ENCODE peak calls at places on chromosomes 11 and 22, in four cellular contexts. One of them, this sample, is unnamed.

GRCh38 chr22:26143801-26144325 is 25.4 kb upstream of the SEZ6L start:
- DNase-seq in CD4-positive, alpha-beta T cell: no peak
- DNase-seq in heart right ventricle: no peak
- DNase-seq in cardiac muscle cell: no peak
- DNase-seq in this sample: no peak

GRCh38 chr11:9787260-9787659 is 123.4 kb downstream of the SWAP70 start:
- DNase-seq in CD4-positive, alpha-beta T cell: no peak
- DNase-seq in cardiac muscle cell: no peak
- DNase-seq in heart right ventricle: no peak
- DNase-seq in this sample: no peak

GRCh38 chr11:65613091-65613928 is 711 bp downstream of the MAP3K11 start:
- DNase-seq in CD4-positive, alpha-beta T cell: no peak
- DNase-seq in cardiac muscle cell: peak
- DNase-seq in heart right ventricle: no peak
- DNase-seq in this sample: no peak

GRCh38 chr11:129738242-129738641 is 77.4 kb upstream of the TMEM45B start:
- DNase-seq in cardiac muscle cell: no peak
- DNase-seq in CD4-positive, alpha-beta T cell: no peak
- DNase-seq in heart right ventricle: no peak
- DNase-seq in this sample: no peak

GRCh38 chr11:97060184-97060583 is 670.4 kb downstream of the JRKL start:
- DNase-seq in CD4-positive, alpha-beta T cell: no peak
- DNase-seq in heart right ventricle: no peak
- DNase-seq in cardiac muscle cell: no peak
- DNase-seq in this sample: no peak

GRCh38 chr11:93368022-93368421 is 37.5 kb downstream of the DEUP1 start:
- DNase-seq in heart right ventricle: no peak
- DNase-seq in cardiac muscle cell: no peak
- DNase-seq in CD4-positive, alpha-beta T cell: no peak
- DNase-seq in this sample: no peak

GRCh38 chr22:37189011-37189466 is 992 bp upstream of the C1QTNF6 start:
- DNase-seq in cardiac muscle cell: no peak
- DNase-seq in CD4-positive, alpha-beta T cell: no peak
- DNase-seq in heart right ventricle: no peak
- DNase-seq in this sample: no peak

GRCh38 chr11:57798905-57799559 is 37.4 kb downstream of the CTNND1 start:
- DNase-seq in CD4-positive, alpha-beta T cell: no peak
- DNase-seq in cardiac muscle cell: no peak
- DNase-seq in heart right ventricle: peak
- DNase-seq in this sample: no peak

GRCh38 chr11:32960553-32961164 is 55.0 kb upstream of the DEPDC7 start:
- DNase-seq in cardiac muscle cell: peak
- DNase-seq in heart right ventricle: no peak
- DNase-seq in CD4-positive, alpha-beta T cell: no peak
- DNase-seq in this sample: no peak

GRCh38 chr11:104352036-104352435 is 188.1 kb upstream of the PDGFD start:
- DNase-seq in cardiac muscle cell: no peak
- DNase-seq in CD4-positive, alpha-beta T cell: no peak
- DNase-seq in heart right ventricle: no peak
- DNase-seq in this sample: no peak

GRCh38 chr11:129814244-129814992 is 1.2 kb upstream of the TMEM45B start:
- DNase-seq in CD4-positive, alpha-beta T cell: peak
- DNase-seq in heart right ventricle: no peak
- DNase-seq in cardiac muscle cell: no peak
- DNase-seq in this sample: no peak

GRCh38 chr11:3167143-3168119 is 2.3 kb upstream of the OSBPL5 start:
- DNase-seq in cardiac muscle cell: peak
- DNase-seq in CD4-positive, alpha-beta T cell: no peak
- DNase-seq in heart right ventricle: no peak
- DNase-seq in this sample: no peak

GRCh38 chr11:846496-847098 is 3.9 kb downstream of the TSPAN4 start:
- DNase-seq in heart right ventricle: no peak
- DNase-seq in CD4-positive, alpha-beta T cell: no peak
- DNase-seq in cardiac muscle cell: no peak
- DNase-seq in this sample: no peak

GRCh38 chr11:17722000-17722643 is 2.8 kb downstream of the MYOD1 start:
- DNase-seq in heart right ventricle: no peak
- DNase-seq in cardiac muscle cell: no peak
- DNase-seq in CD4-positive, alpha-beta T cell: no peak
- DNase-seq in this sample: no peak

GRCh38 chr22:39242809-39243442 is 1.9 kb downstream of the PDGFB start:
- DNase-seq in heart right ventricle: no peak
- DNase-seq in CD4-positive, alpha-beta T cell: peak
- DNase-seq in cardiac muscle cell: no peak
- DNase-seq in this sample: no peak

GRCh38 chr22:47654922-47655451 is 892.5 kb downstream of the TBC1D22A start:
- DNase-seq in heart right ventricle: no peak
- DNase-seq in CD4-positive, alpha-beta T cell: no peak
- DNase-seq in cardiac muscle cell: no peak
- DNase-seq in this sample: no peak

GRCh38 chr22:24695958-24696511 is 78.5 kb downstream of the PIWIL3 start:
- DNase-seq in CD4-positive, alpha-beta T cell: no peak
- DNase-seq in heart right ventricle: peak
- DNase-seq in cardiac muscle cell: peak
- DNase-seq in this sample: no peak

GRCh38 chr11:59403546-59403945 is 22.7 kb downstream of the OR5A2 start:
- DNase-seq in cardiac muscle cell: no peak
- DNase-seq in CD4-positive, alpha-beta T cell: no peak
- DNase-seq in heart right ventricle: no peak
- DNase-seq in this sample: no peak
- TF ChIP-seq CTCF in cardiac muscle cell: no peak
- TF ChIP-seq CTCF in CD4-positive, alpha-beta T cell: no peak
- TF ChIP-seq CTCF in heart right ventricle: no peak
- TF ChIP-seq CTCF in this sample: no peak

GRCh38 chr11:4991066-4991465 is 3.6 kb upstream of the OR51L1 start:
- DNase-seq in cardiac muscle cell: no peak
- DNase-seq in CD4-positive, alpha-beta T cell: no peak
- DNase-seq in heart right ventricle: no peak
- DNase-seq in this sample: no peak
- TF ChIP-seq CTCF in cardiac muscle cell: peak
- TF ChIP-seq CTCF in CD4-positive, alpha-beta T cell: no peak
- TF ChIP-seq CTCF in heart right ventricle: no peak
- TF ChIP-seq CTCF in this sample: peak

GRCh38 chr11:71992331-71992730 is 6.4 kb upstream of the IL18BP start:
- DNase-seq in CD4-positive, alpha-beta T cell: no peak
- DNase-seq in cardiac muscle cell: no peak
- DNase-seq in heart right ventricle: no peak
- DNase-seq in this sample: no peak
- TF ChIP-seq CTCF in CD4-positive, alpha-beta T cell: no peak
- TF ChIP-seq CTCF in cardiac muscle cell: no peak
- TF ChIP-seq CTCF in heart right ventricle: no peak
- TF ChIP-seq CTCF in this sample: no peak

GRCh38 chr11:28675183-28675582 is 567.0 kb downstream of the METTL15 start:
- DNase-seq in CD4-positive, alpha-beta T cell: no peak
- DNase-seq in cardiac muscle cell: no peak
- DNase-seq in heart right ventricle: no peak
- DNase-seq in this sample: no peak

GRCh38 chr11:28673687-28674431 is 565.7 kb downstream of the METTL15 start:
- DNase-seq in cardiac muscle cell: no peak
- DNase-seq in heart right ventricle: no peak
- DNase-seq in CD4-positive, alpha-beta T cell: no peak
- DNase-seq in this sample: no peak

GRCh38 chr11:28677719-28678118 is 569.5 kb downstream of the METTL15 start:
- DNase-seq in cardiac muscle cell: no peak
- DNase-seq in CD4-positive, alpha-beta T cell: no peak
- DNase-seq in heart right ventricle: no peak
- DNase-seq in this sample: no peak

GRCh38 chr11:28671326-28671725 is 563.1 kb downstream of the METTL15 start:
- DNase-seq in CD4-positive, alpha-beta T cell: no peak
- DNase-seq in heart right ventricle: no peak
- DNase-seq in cardiac muscle cell: no peak
- DNase-seq in this sample: no peak

GRCh38 chr11:28674432-28675076 is 566.4 kb downstream of the METTL15 start:
- DNase-seq in heart right ventricle: no peak
- DNase-seq in cardiac muscle cell: peak
- DNase-seq in CD4-positive, alpha-beta T cell: no peak
- DNase-seq in this sample: no peak
- TF ChIP-seq CTCF in heart right ventricle: peak
- TF ChIP-seq CTCF in cardiac muscle cell: peak
- TF ChIP-seq CTCF in CD4-positive, alpha-beta T cell: no peak
- TF ChIP-seq CTCF in this sample: peak

GRCh38 chr11:67539588-67539987 is 16.3 kb upstream of the CABP2 start:
- DNase-seq in heart right ventricle: no peak
- DNase-seq in cardiac muscle cell: no peak
- DNase-seq in CD4-positive, alpha-beta T cell: no peak
- DNase-seq in this sample: no peak

GRCh38 chr11:67538823-67539505 is 15.7 kb upstream of the CABP2 start:
- DNase-seq in heart right ventricle: no peak
- DNase-seq in cardiac muscle cell: no peak
- DNase-seq in CD4-positive, alpha-beta T cell: no peak
- DNase-seq in this sample: no peak

GRCh38 chr11:67542169-67542568 is 18.9 kb upstream of the CABP2 start:
- DNase-seq in CD4-positive, alpha-beta T cell: no peak
- DNase-seq in cardiac muscle cell: no peak
- DNase-seq in heart right ventricle: no peak
- DNase-seq in this sample: no peak

GRCh38 chr11:67542971-67543370 is 19.7 kb upstream of the CABP2 start:
- DNase-seq in heart right ventricle: no peak
- DNase-seq in cardiac muscle cell: no peak
- DNase-seq in CD4-positive, alpha-beta T cell: no peak
- DNase-seq in this sample: no peak

DNA sequence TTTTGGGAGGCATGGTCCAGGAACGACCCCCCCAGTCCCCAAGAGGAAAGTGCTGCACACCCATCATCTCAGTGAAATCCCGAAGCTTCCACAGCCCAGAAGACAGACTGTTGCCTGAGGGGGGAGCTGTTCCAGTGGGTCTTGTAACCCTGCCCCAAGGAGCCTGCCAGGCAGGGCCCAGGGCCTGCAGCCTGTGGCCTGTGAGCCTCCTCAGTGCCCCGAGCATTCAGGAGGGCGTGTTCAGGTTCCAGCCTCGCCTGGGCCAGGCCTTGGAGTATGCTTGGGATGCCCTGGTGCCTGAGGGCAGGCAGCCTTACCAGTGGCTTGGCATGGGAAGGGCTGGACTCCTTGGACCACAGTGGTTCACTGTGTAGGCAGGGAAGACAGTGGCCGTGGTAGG is 18.0 kb upstream of the CABP2 start:
- DNase-seq in heart right ventricle: no peak
- DNase-seq in CD4-positive, alpha-beta T cell: no peak
- DNase-seq in cardiac muscle cell: no peak
- DNase-seq in this sample: no peak
- TF ChIP-seq CTCF in heart right ventricle: no peak
- TF ChIP-seq CTCF in CD4-positive, alpha-beta T cell: no peak
- TF ChIP-seq CTCF in cardiac muscle cell: no peak
- TF ChIP-seq CTCF in this sample: no peak

GRCh38 chr11:27213232-27213660 is 149.8 kb downstream of the CCDC34 start:
- DNase-seq in heart right ventricle: peak
- DNase-seq in cardiac muscle cell: peak
- DNase-seq in CD4-positive, alpha-beta T cell: no peak
- DNase-seq in this sample: no peak

GRCh38 chr11:27212248-27212780 is 150.7 kb downstream of the CCDC34 start:
- DNase-seq in CD4-positive, alpha-beta T cell: no peak
- DNase-seq in heart right ventricle: no peak
- DNase-seq in cardiac muscle cell: no peak
- DNase-seq in this sample: no peak

GRCh38 chr11:27209562-27210005 is 153.4 kb downstream of the CCDC34 start:
- DNase-seq in CD4-positive, alpha-beta T cell: no peak
- DNase-seq in heart right ventricle: peak
- DNase-seq in cardiac muscle cell: peak
- DNase-seq in this sample: no peak

GRCh38 chr11:27210509-27210908 is 152.5 kb downstream of the CCDC34 start:
- DNase-seq in heart right ventricle: no peak
- DNase-seq in cardiac muscle cell: no peak
- DNase-seq in CD4-positive, alpha-beta T cell: no peak
- DNase-seq in this sample: no peak

DNA sequence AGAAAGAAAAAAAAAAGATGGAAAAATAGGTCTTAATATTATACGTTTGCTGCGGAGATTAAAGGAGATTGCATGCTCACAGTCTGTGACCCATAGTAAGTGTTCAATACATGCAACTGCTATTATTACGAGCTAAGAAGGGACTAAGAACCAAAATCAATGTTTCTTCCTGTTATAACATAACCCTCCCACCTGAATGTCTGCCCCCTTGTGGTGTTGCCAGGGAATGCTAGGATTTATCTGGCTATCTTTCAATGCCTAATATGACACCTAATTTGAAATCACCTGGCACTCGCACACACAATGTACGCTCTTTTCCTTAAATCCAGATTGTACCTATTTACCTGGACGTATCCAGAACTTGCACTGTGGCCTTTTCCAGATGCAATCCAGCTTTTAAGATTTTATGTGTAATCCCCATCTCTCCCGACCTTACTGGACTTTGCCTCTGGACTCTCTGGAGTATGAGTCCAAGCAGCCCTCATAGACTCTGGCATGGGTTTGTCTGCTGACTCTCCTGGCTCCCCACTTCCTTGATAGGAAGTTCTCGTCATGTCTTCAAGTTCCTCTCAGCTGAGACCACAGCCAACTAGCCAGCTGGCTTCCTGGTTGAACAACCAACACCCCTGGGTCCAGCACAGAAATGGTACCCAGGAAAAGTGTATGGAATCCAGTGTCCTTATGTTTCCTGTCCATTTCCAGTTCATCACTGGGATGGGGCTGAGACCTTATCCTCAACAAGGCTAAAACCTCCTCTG is 151.5 kb downstream of the CCDC34 start:
- DNase-seq in heart right ventricle: no peak
- DNase-seq in cardiac muscle cell: no peak
- DNase-seq in CD4-positive, alpha-beta T cell: no peak
- DNase-seq in this sample: no peak
- TF ChIP-seq CTCF in heart right ventricle: peak
- TF ChIP-seq CTCF in cardiac muscle cell: peak
- TF ChIP-seq CTCF in CD4-positive, alpha-beta T cell: no peak
- TF ChIP-seq CTCF in this sample: peak

GRCh38 chr11:118238397-118238796 is 13.6 kb upstream of the JAML start:
- DNase-seq in cardiac muscle cell: no peak
- DNase-seq in CD4-positive, alpha-beta T cell: no peak
- DNase-seq in heart right ventricle: no peak
- DNase-seq in this sample: no peak
- TF ChIP-seq CTCF in cardiac muscle cell: no peak
- TF ChIP-seq CTCF in CD4-positive, alpha-beta T cell: no peak
- TF ChIP-seq CTCF in heart right ventricle: no peak
- TF ChIP-seq CTCF in this sample: no peak

GRCh38 chr22:21000215-21000986 is 1.5 kb downstream of the THAP7 start:
- DNase-seq in CD4-positive, alpha-beta T cell: no peak
- DNase-seq in heart right ventricle: no peak
- DNase-seq in cardiac muscle cell: no peak
- DNase-seq in this sample: no peak
- TF ChIP-seq CTCF in CD4-positive, alpha-beta T cell: no peak
- TF ChIP-seq CTCF in heart right ventricle: no peak
- TF ChIP-seq CTCF in cardiac muscle cell: no peak
- TF ChIP-seq CTCF in this sample: no peak

GRCh38 chr11:78838417-78838816 is 263.8 kb upstream of the NARS2 start:
- DNase-seq in heart right ventricle: no peak
- DNase-seq in cardiac muscle cell: no peak
- DNase-seq in CD4-positive, alpha-beta T cell: no peak
- DNase-seq in this sample: no peak
- TF ChIP-seq CTCF in heart right ventricle: no peak
- TF ChIP-seq CTCF in cardiac muscle cell: no peak
- TF ChIP-seq CTCF in CD4-positive, alpha-beta T cell: no peak
- TF ChIP-seq CTCF in this sample: no peak

DNA sequence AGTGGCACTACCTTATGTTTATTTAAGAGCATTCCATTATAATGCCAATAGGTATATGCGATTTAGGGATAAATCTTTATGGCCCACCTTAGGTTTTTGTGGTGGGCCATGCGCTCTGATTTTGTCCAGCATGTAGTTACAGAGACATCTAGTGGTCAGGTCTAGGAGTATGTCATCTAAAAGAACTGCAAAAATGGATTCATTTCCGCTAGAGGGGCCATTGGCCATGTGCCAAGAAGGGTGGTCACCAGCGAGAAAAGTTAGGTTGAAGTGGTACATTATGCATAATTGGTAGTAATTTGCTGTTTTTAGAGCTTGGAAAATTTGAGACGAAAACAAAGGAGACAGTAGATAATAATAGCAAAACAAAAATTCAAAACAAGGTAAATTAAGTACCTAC is 27.7 kb downstream of the LRRC4C start:
- DNase-seq in heart right ventricle: no peak
- DNase-seq in CD4-positive, alpha-beta T cell: no peak
- DNase-seq in cardiac muscle cell: peak
- DNase-seq in this sample: no peak
- TF ChIP-seq CTCF in heart right ventricle: peak
- TF ChIP-seq CTCF in CD4-positive, alpha-beta T cell: no peak
- TF ChIP-seq CTCF in cardiac muscle cell: peak
- TF ChIP-seq CTCF in this sample: peak